ENCODE peak calls at places on chromosomes 2 and 18, in seven cellular contexts. One of them, this sample, is unnamed.

GRCh38 chr2:232979871-232980461 is 33.1 kb downstream of the NGEF start:
- DNase-seq in fibroblast of mammary gland: peak
- DNase-seq in fibroblast of pulmonary artery: peak
- DNase-seq in heart left ventricle: no peak
- DNase-seq in astrocyte: peak
- DNase-seq in GM06990: no peak
- DNase-seq in HL-60: no peak
- DNase-seq in this sample: peak

GRCh38 chr2:118197011-118197695 is 108.9 kb downstream of the INSIG2 start:
- DNase-seq in fibroblast of mammary gland: peak
- DNase-seq in fibroblast of pulmonary artery: peak
- DNase-seq in heart left ventricle: no peak
- DNase-seq in astrocyte: no peak
- DNase-seq in GM06990: no peak
- DNase-seq in HL-60: no peak
- DNase-seq in this sample: peak

GRCh38 chr2:239514753-239515152 is 113.9 kb upstream of the HDAC4 start:
- DNase-seq in fibroblast of mammary gland: no peak
- DNase-seq in fibroblast of pulmonary artery: no peak
- DNase-seq in heart left ventricle: no peak
- DNase-seq in astrocyte: no peak
- DNase-seq in GM06990: no peak
- DNase-seq in HL-60: no peak
- DNase-seq in this sample: no peak

GRCh38 chr2:224646242-224646846 is 61.2 kb upstream of the CUL3 start:
- DNase-seq in fibroblast of mammary gland: peak
- DNase-seq in fibroblast of pulmonary artery: peak
- DNase-seq in heart left ventricle: no peak
- DNase-seq in astrocyte: no peak
- DNase-seq in GM06990: no peak
- DNase-seq in HL-60: no peak
- DNase-seq in this sample: no peak

GRCh38 chr2:218896501-218897393 is 16.1 kb downstream of the WNT10A start:
- DNase-seq in fibroblast of mammary gland: no peak
- DNase-seq in fibroblast of pulmonary artery: no peak
- DNase-seq in heart left ventricle: no peak
- DNase-seq in astrocyte: peak
- DNase-seq in GM06990: peak
- DNase-seq in HL-60: no peak
- DNase-seq in this sample: no peak

GRCh38 chr2:233350708-233351107 is 3.6 kb upstream of the DGKD start:
- DNase-seq in fibroblast of mammary gland: peak
- DNase-seq in fibroblast of pulmonary artery: peak
- DNase-seq in heart left ventricle: no peak
- DNase-seq in astrocyte: peak
- DNase-seq in GM06990: no peak
- DNase-seq in HL-60: peak
- DNase-seq in this sample: peak

GRCh38 chr2:75484840-75485239 is 75.9 kb downstream of the EVA1A start:
- DNase-seq in fibroblast of mammary gland: no peak
- DNase-seq in fibroblast of pulmonary artery: no peak
- DNase-seq in heart left ventricle: no peak
- DNase-seq in astrocyte: no peak
- DNase-seq in GM06990: no peak
- DNase-seq in HL-60: no peak
- DNase-seq in this sample: no peak

GRCh38 chr2:212845941-212846340 is 305.5 kb downstream of the IKZF2 start:
- DNase-seq in fibroblast of mammary gland: peak
- DNase-seq in fibroblast of pulmonary artery: peak
- DNase-seq in heart left ventricle: no peak
- DNase-seq in astrocyte: peak
- DNase-seq in GM06990: no peak
- DNase-seq in HL-60: no peak
- DNase-seq in this sample: peak

GRCh38 chr2:232888839-232889529 is 18.9 kb downstream of the SNORC start:
- DNase-seq in fibroblast of mammary gland: no peak
- DNase-seq in fibroblast of pulmonary artery: no peak
- DNase-seq in heart left ventricle: no peak
- DNase-seq in astrocyte: no peak
- DNase-seq in GM06990: no peak
- DNase-seq in HL-60: no peak
- DNase-seq in this sample: no peak

GRCh38 chr18:77106331-77106730 is 26.3 kb downstream of the MBP start:
- DNase-seq in fibroblast of mammary gland: no peak
- DNase-seq in fibroblast of pulmonary artery: peak
- DNase-seq in heart left ventricle: no peak
- DNase-seq in astrocyte: no peak
- DNase-seq in GM06990: peak
- DNase-seq in HL-60: peak
- DNase-seq in this sample: no peak

GRCh38 chr2:86290596-86291327 is 46.7 kb downstream of the REEP1 start:
- DNase-seq in fibroblast of mammary gland: peak
- DNase-seq in fibroblast of pulmonary artery: no peak
- DNase-seq in heart left ventricle: peak
- DNase-seq in astrocyte: no peak
- DNase-seq in GM06990: no peak
- DNase-seq in HL-60: no peak
- DNase-seq in this sample: no peak

GRCh38 chr2:164657129-164657528 is 35.8 kb upstream of the GRB14 start:
- DNase-seq in fibroblast of mammary gland: peak
- DNase-seq in fibroblast of pulmonary artery: peak
- DNase-seq in heart left ventricle: no peak
- DNase-seq in astrocyte: peak
- DNase-seq in GM06990: no peak
- DNase-seq in HL-60: no peak
- DNase-seq in this sample: peak

DNA sequence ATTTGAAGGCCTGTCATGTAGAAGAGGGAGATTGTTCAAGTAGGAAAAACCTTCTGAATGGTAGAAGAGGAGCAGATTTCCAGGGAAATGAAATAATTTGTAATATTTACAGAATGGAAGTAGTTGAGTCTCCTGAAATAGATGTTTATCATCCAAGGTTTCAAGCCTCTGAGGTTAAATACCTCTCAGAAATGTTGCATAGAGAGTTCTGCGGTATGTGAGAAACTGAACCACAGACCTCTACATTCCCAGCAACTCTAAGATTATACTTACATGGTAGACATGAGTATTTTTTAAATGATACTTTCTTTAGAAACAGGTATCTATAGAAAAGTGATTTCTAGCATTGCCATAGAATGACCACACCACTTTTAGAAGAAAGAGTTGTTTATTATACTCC is 379.8 kb upstream of the FANCL start:
- DNase-seq in fibroblast of mammary gland: no peak
- DNase-seq in fibroblast of pulmonary artery: no peak
- DNase-seq in heart left ventricle: no peak
- DNase-seq in astrocyte: peak
- DNase-seq in GM06990: no peak
- DNase-seq in HL-60: no peak
- DNase-seq in this sample: no peak
- H3K4me3 ChIP-seq in fibroblast of mammary gland: no peak
- H3K4me3 ChIP-seq in fibroblast of pulmonary artery: no peak
- H3K4me3 ChIP-seq in heart left ventricle: no peak
- H3K4me3 ChIP-seq in astrocyte: no peak
- H3K4me3 ChIP-seq in GM06990: no peak
- H3K4me3 ChIP-seq in HL-60: no peak
- H3K4me3 ChIP-seq in this sample: no peak

GRCh38 chr18:46449033-46449432 is 208.0 kb downstream of the LOXHD1 start:
- DNase-seq in fibroblast of mammary gland: peak
- DNase-seq in fibroblast of pulmonary artery: no peak
- DNase-seq in heart left ventricle: no peak
- DNase-seq in astrocyte: no peak
- DNase-seq in GM06990: no peak
- DNase-seq in HL-60: no peak
- DNase-seq in this sample: no peak

GRCh38 chr18:46447323-46447722 is 209.7 kb downstream of the LOXHD1 start:
- DNase-seq in fibroblast of mammary gland: no peak
- DNase-seq in fibroblast of pulmonary artery: no peak
- DNase-seq in heart left ventricle: no peak
- DNase-seq in astrocyte: no peak
- DNase-seq in GM06990: no peak
- DNase-seq in HL-60: no peak
- DNase-seq in this sample: no peak

GRCh38 chr18:46447792-46448191 is 209.2 kb downstream of the LOXHD1 start:
- DNase-seq in fibroblast of mammary gland: no peak
- DNase-seq in fibroblast of pulmonary artery: no peak
- DNase-seq in heart left ventricle: no peak
- DNase-seq in astrocyte: no peak
- DNase-seq in GM06990: no peak
- DNase-seq in HL-60: no peak
- DNase-seq in this sample: no peak

GRCh38 chr18:46448347-46448746 is 208.7 kb downstream of the LOXHD1 start:
- DNase-seq in fibroblast of mammary gland: no peak
- DNase-seq in fibroblast of pulmonary artery: no peak
- DNase-seq in heart left ventricle: no peak
- DNase-seq in astrocyte: no peak
- DNase-seq in GM06990: no peak
- DNase-seq in HL-60: no peak
- DNase-seq in this sample: no peak

DNA sequence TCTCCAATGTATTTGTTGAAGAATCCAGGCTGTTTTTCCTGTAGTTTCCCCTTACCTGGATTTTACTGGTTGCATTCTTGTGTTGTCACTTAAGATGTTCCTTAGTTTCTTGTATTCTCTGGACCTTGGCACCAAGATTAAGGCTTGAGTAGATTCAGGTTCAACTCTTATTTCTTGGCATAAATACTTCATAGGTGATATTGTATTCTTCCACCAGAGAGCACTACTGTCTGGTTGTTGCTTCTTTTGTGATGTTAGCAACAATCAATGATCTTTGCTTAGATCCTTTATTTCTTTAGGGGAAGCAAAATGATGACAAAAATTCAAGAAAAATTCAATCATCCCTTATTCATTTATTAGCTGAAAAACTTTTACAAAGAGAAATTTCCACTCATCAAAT is 211.1 kb downstream of the LOXHD1 start:
- DNase-seq in fibroblast of mammary gland: no peak
- DNase-seq in fibroblast of pulmonary artery: no peak
- DNase-seq in heart left ventricle: no peak
- DNase-seq in astrocyte: no peak
- DNase-seq in GM06990: no peak
- DNase-seq in HL-60: no peak
- DNase-seq in this sample: no peak
- TF ChIP-seq CTCF in fibroblast of mammary gland: no peak
- TF ChIP-seq CTCF in fibroblast of pulmonary artery: no peak
- TF ChIP-seq CTCF in heart left ventricle: no peak
- TF ChIP-seq CTCF in astrocyte: no peak
- TF ChIP-seq CTCF in GM06990: no peak
- TF ChIP-seq CTCF in HL-60: no peak
- TF ChIP-seq CTCF in this sample: no peak

GRCh38 chr18:22185298-22185697 is 15.9 kb downstream of the GATA6 start:
- DNase-seq in fibroblast of mammary gland: no peak
- DNase-seq in fibroblast of pulmonary artery: no peak
- DNase-seq in heart left ventricle: no peak
- DNase-seq in astrocyte: no peak
- DNase-seq in GM06990: no peak
- DNase-seq in HL-60: no peak
- DNase-seq in this sample: no peak
- H3K4me3 ChIP-seq in fibroblast of mammary gland: no peak
- H3K4me3 ChIP-seq in fibroblast of pulmonary artery: no peak
- H3K4me3 ChIP-seq in heart left ventricle: no peak
- H3K4me3 ChIP-seq in astrocyte: no peak
- H3K4me3 ChIP-seq in GM06990: no peak
- H3K4me3 ChIP-seq in HL-60: no peak
- H3K4me3 ChIP-seq in this sample: no peak

GRCh38 chr2:43126817-43127207 is 99.6 kb downstream of the ZFP36L2 start:
- DNase-seq in fibroblast of mammary gland: no peak
- DNase-seq in fibroblast of pulmonary artery: no peak
- DNase-seq in heart left ventricle: no peak
- DNase-seq in astrocyte: no peak
- DNase-seq in GM06990: no peak
- DNase-seq in HL-60: no peak
- DNase-seq in this sample: no peak
- TF ChIP-seq CTCF in fibroblast of mammary gland: no peak
- TF ChIP-seq CTCF in fibroblast of pulmonary artery: no peak
- TF ChIP-seq CTCF in heart left ventricle: no peak
- TF ChIP-seq CTCF in astrocyte: no peak
- TF ChIP-seq CTCF in GM06990: no peak
- TF ChIP-seq CTCF in HL-60: no peak
- TF ChIP-seq CTCF in this sample: no peak

GRCh38 chr18:55433688-55434087 is 154.3 kb downstream of the TCF4 start:
- DNase-seq in fibroblast of mammary gland: no peak
- DNase-seq in fibroblast of pulmonary artery: no peak
- DNase-seq in heart left ventricle: no peak
- DNase-seq in astrocyte: no peak
- DNase-seq in GM06990: no peak
- DNase-seq in HL-60: no peak
- DNase-seq in this sample: no peak

GRCh38 chr18:55439036-55439435 is 149.0 kb downstream of the TCF4 start:
- DNase-seq in fibroblast of mammary gland: no peak
- DNase-seq in fibroblast of pulmonary artery: no peak
- DNase-seq in heart left ventricle: no peak
- DNase-seq in astrocyte: no peak
- DNase-seq in GM06990: no peak
- DNase-seq in HL-60: no peak
- DNase-seq in this sample: no peak

GRCh38 chr18:55433140-55433539 is 154.9 kb downstream of the TCF4 start:
- DNase-seq in fibroblast of mammary gland: no peak
- DNase-seq in fibroblast of pulmonary artery: no peak
- DNase-seq in heart left ventricle: no peak
- DNase-seq in astrocyte: no peak
- DNase-seq in GM06990: no peak
- DNase-seq in HL-60: no peak
- DNase-seq in this sample: no peak

GRCh38 chr18:55432307-55433040 is 155.5 kb downstream of the TCF4 start:
- DNase-seq in fibroblast of mammary gland: no peak
- DNase-seq in fibroblast of pulmonary artery: no peak
- DNase-seq in heart left ventricle: no peak
- DNase-seq in astrocyte: no peak
- DNase-seq in GM06990: no peak
- DNase-seq in HL-60: no peak
- DNase-seq in this sample: no peak

GRCh38 chr18:55435592-55435991 is 152.4 kb downstream of the TCF4 start:
- DNase-seq in fibroblast of mammary gland: no peak
- DNase-seq in fibroblast of pulmonary artery: no peak
- DNase-seq in heart left ventricle: no peak
- DNase-seq in astrocyte: no peak
- DNase-seq in GM06990: no peak
- DNase-seq in HL-60: no peak
- DNase-seq in this sample: no peak
- H3K4me3 ChIP-seq in fibroblast of mammary gland: no peak
- H3K4me3 ChIP-seq in fibroblast of pulmonary artery: no peak
- H3K4me3 ChIP-seq in heart left ventricle: no peak
- H3K4me3 ChIP-seq in astrocyte: no peak
- H3K4me3 ChIP-seq in GM06990: no peak
- H3K4me3 ChIP-seq in HL-60: no peak
- H3K4me3 ChIP-seq in this sample: no peak

DNA sequence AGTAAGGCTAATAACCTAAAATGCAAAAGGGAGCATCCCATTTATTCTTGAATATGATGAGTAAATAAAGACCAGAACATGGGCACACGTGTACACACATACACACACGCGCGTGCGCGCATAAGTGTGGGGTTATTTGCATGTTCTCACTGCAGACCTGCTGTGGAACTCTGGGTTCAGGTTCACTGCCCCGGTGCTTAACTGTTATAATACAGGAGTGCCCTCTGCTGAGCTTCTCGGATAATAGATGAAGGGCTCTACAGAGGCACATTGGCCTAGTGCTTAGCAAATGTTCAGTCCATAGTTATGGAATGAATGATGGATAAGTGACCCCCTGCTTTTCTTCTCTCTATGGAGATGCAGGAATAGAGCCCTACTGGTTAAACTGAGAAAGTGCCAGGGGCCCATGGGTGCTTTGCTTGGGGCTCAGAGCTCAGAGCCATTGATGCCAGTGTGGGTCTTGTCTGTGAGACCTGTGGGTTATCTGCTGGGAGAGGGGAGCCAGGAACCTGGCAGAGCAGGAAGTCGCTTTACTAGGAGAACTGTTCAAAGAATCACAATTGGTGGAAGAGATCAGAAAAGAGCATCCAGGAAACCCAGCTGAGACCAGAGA is 3.6 kb upstream of the ARL4C start:
- DNase-seq in fibroblast of mammary gland: peak
- DNase-seq in fibroblast of pulmonary artery: peak
- DNase-seq in heart left ventricle: peak
- DNase-seq in astrocyte: peak
- DNase-seq in GM06990: no peak
- DNase-seq in HL-60: no peak
- DNase-seq in this sample: peak
- TF ChIP-seq CTCF in fibroblast of mammary gland: peak
- TF ChIP-seq CTCF in fibroblast of pulmonary artery: peak
- TF ChIP-seq CTCF in heart left ventricle: peak
- TF ChIP-seq CTCF in astrocyte: peak
- TF ChIP-seq CTCF in GM06990: peak
- TF ChIP-seq CTCF in HL-60: peak
- TF ChIP-seq CTCF in this sample: peak